ENCODE peak calls at places on chromosomes 2 and 18, in four cellular contexts. P is fibroblast of mammary gland; U is A549; H is CD8-positive, alpha-beta T cell. S is an unnamed sample.

GRCh38 chr2:20423847-20424246 is 23.0 kb upstream of the RHOB start:
- DNase-seq in P (no peak), U (no peak), H (no peak), S (no peak)

GRCh38 chr18:62324917-62325805 is at the start of gene TNFRSF11A:
- DNase-seq in P (peak), U (peak), H (peak), S (no peak)

GRCh38 chr2:239318790-239319189 is 82.0 kb downstream of the HDAC4 start:
- DNase-seq in P (peak), U (no peak), H (no peak), S (no peak)

GRCh38 chr18:8423051-8423558 is 186.1 kb upstream of the RAB12 start:
- DNase-seq in P (peak), U (no peak), H (no peak), S (no peak)

GRCh38 chr18:76346490-76347130 is 148.4 kb downstream of the ZNF516 start:
- DNase-seq in P (no peak), U (no peak), H (no peak), S (no peak)

GRCh38 chr2:32289165-32290054 is 11.7 kb downstream of the YIPF4 start:
- DNase-seq in P (peak), U (peak), H (no peak), S (no peak)

GRCh38 chr2:105237045-105237765 is 4.3 kb upstream of the GPR45 start:
- DNase-seq in P (no peak), U (no peak), H (no peak), S (no peak)

GRCh38 chr2:238433941-238434845 is 7.5 kb downstream of the ASB1 start:
- DNase-seq in P (peak), U (no peak), H (no peak), S (no peak)

GRCh38 chr18:30811580-30811979 is 231.0 kb downstream of the DSC3 start:
- DNase-seq in P (no peak), U (no peak), H (no peak), S (no peak)

GRCh38 chr2:121529439-121530209 is 1.1 kb upstream of the RNU4ATAC start:
- DNase-seq in P (peak), U (no peak), H (no peak), S (peak)

GRCh38 chr2:60989256-60989655 is 28.3 kb upstream of the PEX13 start:
- DNase-seq in P (no peak), U (peak), H (no peak), S (no peak)

DNA sequence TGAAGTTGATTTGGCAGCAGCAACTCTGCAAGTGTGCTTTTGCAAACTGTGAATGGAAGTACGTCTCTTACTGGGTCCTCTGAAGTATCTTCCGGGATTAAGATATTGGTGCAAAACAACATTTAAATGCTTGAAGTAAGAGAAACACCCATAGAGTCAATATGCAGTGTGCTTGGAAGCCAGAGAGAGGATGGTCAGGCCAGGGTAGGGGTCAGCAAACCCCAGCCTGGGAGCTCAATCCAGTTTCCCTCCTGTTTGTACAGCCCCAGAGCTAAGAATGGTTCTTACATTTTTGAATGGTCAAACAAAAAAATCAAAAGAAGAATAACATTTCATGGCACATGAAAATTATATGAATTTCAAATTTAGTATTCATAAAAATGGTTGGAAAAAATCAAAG is 13.5 kb downstream of the CCDC68 start:
- DNase-seq in P (no peak), U (no peak), H (no peak), S (no peak)
- H3K4me3 ChIP-seq in P (no peak), U (peak), H (peak), S (no peak)

DNA sequence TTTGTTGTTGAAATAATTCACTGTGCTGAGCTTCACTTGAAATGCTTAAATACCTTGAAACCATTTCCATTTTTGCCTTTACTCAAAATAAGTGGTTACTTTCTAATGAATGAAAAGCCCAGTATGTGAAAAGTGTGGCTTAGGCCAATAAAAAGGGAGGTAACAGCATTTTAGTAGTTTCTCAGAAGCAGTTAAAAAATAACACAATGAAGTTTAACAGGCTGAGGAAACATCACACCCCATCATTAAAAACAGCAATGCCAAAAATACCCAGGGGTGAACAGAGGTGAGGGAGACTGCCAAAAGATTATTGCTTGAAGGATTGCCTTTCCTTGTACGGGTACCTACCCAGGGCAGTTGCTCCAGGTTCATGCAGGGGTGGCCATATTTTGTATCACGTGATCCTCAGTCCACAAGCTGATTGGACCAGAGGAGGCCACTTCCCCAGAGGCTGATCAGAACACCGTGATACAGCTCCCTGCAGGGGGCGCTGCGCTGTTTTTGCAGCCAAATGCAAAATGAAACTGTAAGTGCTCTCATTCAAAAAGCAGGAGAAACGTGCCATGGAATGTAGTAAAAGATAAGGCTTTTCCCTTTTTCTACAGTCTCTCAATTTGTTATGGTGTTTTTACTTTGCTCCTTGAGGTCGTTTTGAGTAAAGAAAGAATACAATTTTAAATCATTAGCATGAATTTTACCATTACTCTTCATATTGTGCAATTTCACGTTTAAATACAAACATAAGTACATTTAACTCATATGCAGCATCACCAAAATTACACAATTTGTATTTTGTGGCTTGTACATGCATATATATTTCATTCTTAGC is 70.2 kb upstream of the SH3BP4 start:
- DNase-seq in P (peak), U (peak), H (peak), S (peak)
- H3K4me3 ChIP-seq in P (no peak), U (no peak), H (no peak), S (no peak)

GRCh38 chr2:64049633-64050220 is 30.5 kb upstream of the VPS54 start:
- DNase-seq in P (peak), U (peak), H (peak), S (peak)
- H3K4me3 ChIP-seq in P (no peak), U (no peak), H (no peak), S (no peak)

GRCh38 chr2:116269040-116269439 is 1545.5 kb upstream of the DDX18 start:
- DNase-seq in P (no peak), U (no peak), H (no peak), S (no peak)
- H3K4me3 ChIP-seq in P (no peak), U (no peak), H (no peak), S (no peak)

GRCh38 chr2:132465917-132466316 is 49.3 kb downstream of the GPR39 start:
- DNase-seq in P (no peak), U (no peak), H (no peak), S (no peak)

GRCh38 chr2:132463719-132464118 is 47.1 kb downstream of the GPR39 start:
- DNase-seq in P (no peak), U (no peak), H (no peak), S (no peak)

GRCh38 chr2:132469095-132469494 is 52.5 kb downstream of the GPR39 start:
- DNase-seq in P (no peak), U (no peak), H (no peak), S (no peak)

GRCh38 chr2:132462242-132462641 is 45.6 kb downstream of the GPR39 start:
- DNase-seq in P (no peak), U (no peak), H (no peak), S (no peak)

GRCh38 chr2:132466428-132467028 is 49.9 kb downstream of the GPR39 start:
- DNase-seq in P (no peak), U (peak), H (no peak), S (no peak)
- H3K4me3 ChIP-seq in P (no peak), U (no peak), H (no peak), S (no peak)

GRCh38 chr2:217935901-217936684 is 66.7 kb downstream of the TNS1 start:
- DNase-seq in P (peak), U (no peak), H (no peak), S (no peak)

GRCh38 chr2:217938038-217938437 is 64.8 kb downstream of the TNS1 start:
- DNase-seq in P (no peak), U (no peak), H (no peak), S (no peak)

GRCh38 chr2:217935245-217935879 is 67.4 kb downstream of the TNS1 start:
- DNase-seq in P (peak), U (no peak), H (no peak), S (no peak)

GRCh38 chr2:217937446-217937845 is 65.3 kb downstream of the TNS1 start:
- DNase-seq in P (no peak), U (no peak), H (no peak), S (no peak)

DNA sequence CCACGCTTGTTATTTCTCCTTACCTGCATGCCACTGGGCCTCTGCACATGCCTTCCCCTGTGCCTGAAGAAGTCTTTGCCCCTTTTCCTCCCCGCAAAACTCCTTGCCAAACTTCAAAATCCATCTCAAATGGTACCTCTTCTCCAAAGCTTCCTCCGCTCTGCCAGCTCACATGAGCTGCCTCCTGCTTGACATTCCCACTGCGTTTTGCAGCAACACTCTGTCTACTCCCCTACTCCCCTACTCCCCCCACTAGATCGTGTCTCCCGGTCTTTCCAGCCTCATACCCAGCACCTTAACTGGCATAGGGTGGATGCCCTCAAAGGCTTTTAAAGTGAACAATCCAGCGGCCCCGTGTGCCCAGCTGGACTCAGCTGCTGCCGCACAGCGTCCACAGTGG is 65.8 kb downstream of the TNS1 start:
- DNase-seq in P (no peak), U (no peak), H (no peak), S (no peak)
- H3K4me3 ChIP-seq in P (no peak), U (no peak), H (no peak), S (no peak)

GRCh38 chr2:144496660-144497598 is 23.0 kb downstream of the ZEB2 start:
- DNase-seq in P (no peak), U (no peak), H (no peak), S (no peak)
- H3K4me3 ChIP-seq in P (no peak), U (no peak), H (no peak), S (no peak)

GRCh38 chr2:88852753-88853402 is 161.4 kb downstream of the RPIA start:
- DNase-seq in P (no peak), U (peak), H (no peak), S (no peak)
- H3K4me3 ChIP-seq in P (no peak), U (no peak), H (no peak), S (no peak)

S was measured in NT2/D1.